ENCODE peak calls at places on chromosomes 2 and 18, in five cellular contexts. B, Z, X, Y and V are unnamed samples.

GRCh38 chr2:190841707-190842505 is 38.7 kb upstream of the GLS start:
- DNase-seq in X (no peak), Y (no peak), B (no peak), Z (no peak), V (no peak)

GRCh38 chr2:224085811-224086210 is 46.7 kb upstream of the SERPINE2 start:
- DNase-seq in Z (no peak), Y (no peak), B (no peak), X (no peak), V (peak)

GRCh38 chr2:16552202-16552601 is 113.4 kb downstream of the CYRIA start:
- DNase-seq in B (no peak), Z (no peak), Y (no peak), X (no peak), V (no peak)

GRCh38 chr2:132814651-132815050 is 144.6 kb upstream of the LYPD1 start:
- DNase-seq in Y (no peak), Z (no peak), X (no peak), B (no peak), V (no peak)

GRCh38 chr2:217654173-217654572 is 348.6 kb downstream of the TNS1 start:
- DNase-seq in X (no peak), Z (no peak), B (no peak), Y (no peak), V (no peak)

GRCh38 chr2:148756292-148756975 is 111.9 kb downstream of the EPC2 start:
- DNase-seq in Z (peak), B (no peak), Y (peak), X (peak), V (no peak)

GRCh38 chr2:23806201-23806600 is 120.7 kb downstream of the ATAD2B start:
- DNase-seq in X (no peak), Y (no peak), Z (no peak), B (no peak), V (no peak)

GRCh38 chr2:70656421-70657010 is 102.9 kb upstream of the TGFA start:
- DNase-seq in X (no peak), Z (no peak), B (peak), Y (no peak), V (no peak)

GRCh38 chr2:27753744-27754588 is 17.6 kb upstream of the MRPL33 start:
- DNase-seq in B (no peak), Z (no peak), Y (peak), X (no peak), V (no peak)

GRCh38 chr2:20630967-20631366 is 19.9 kb downstream of the HS1BP3 start:
- DNase-seq in B (no peak), Y (no peak), Z (no peak), X (no peak), V (no peak)

GRCh38 chr2:213122730-213123129 is 28.7 kb downstream of the IKZF2 start:
- DNase-seq in B (no peak), Z (no peak), X (no peak), Y (no peak), V (no peak)

GRCh38 chr2:81225756-81226155 is 921.2 kb upstream of the LRRTM1 start:
- DNase-seq in Y (no peak), B (no peak), Z (no peak), X (no peak), V (no peak)

GRCh38 chr2:140593159-140593558 is 1537.7 kb downstream of the LRP1B start:
- DNase-seq in X (no peak), Y (no peak), Z (no peak), B (no peak), V (no peak)

GRCh38 chr2:18063826-18064485 is 185.5 kb downstream of the KCNS3 start:
- DNase-seq in B (no peak), Y (peak), Z (no peak), X (no peak), V (no peak)

GRCh38 chr18:49018961-49019445 is 68.2 kb upstream of the SMAD7 start:
- DNase-seq in X (no peak), Z (no peak), B (no peak), Y (no peak), V (no peak)

GRCh38 chr2:62042944-62043343 is 137.5 kb downstream of the COMMD1 start:
- DNase-seq in Y (no peak), X (peak), Z (no peak), B (no peak), V (no peak)

GRCh38 chr18:78830161-78830560 is 149.5 kb upstream of the SALL3 start:
- DNase-seq in Y (no peak), Z (no peak), B (no peak), X (no peak), V (no peak)

GRCh38 chr2:121530210-121530562 is 494 bp upstream of the RNU4ATAC start:
- DNase-seq in X (peak), Z (no peak), B (peak), Y (peak), V (no peak)

GRCh38 chr2:176821350-176821749 is 391.2 kb upstream of the HNRNPA3 start:
- DNase-seq in Z (no peak), X (no peak), B (no peak), Y (no peak), V (no peak)
- TF ChIP-seq CTCF in Z (no peak), X (no peak), B (no peak), Y (peak), V (no peak)

GRCh38 chr2:218710687-218711549 is at the start of gene TTLL4:
- DNase-seq in Z (peak), B (peak), Y (peak), X (peak), V (peak)
- TF ChIP-seq CTCF in Z (peak), B (peak), Y (peak), X (peak), V (peak)

DNA sequence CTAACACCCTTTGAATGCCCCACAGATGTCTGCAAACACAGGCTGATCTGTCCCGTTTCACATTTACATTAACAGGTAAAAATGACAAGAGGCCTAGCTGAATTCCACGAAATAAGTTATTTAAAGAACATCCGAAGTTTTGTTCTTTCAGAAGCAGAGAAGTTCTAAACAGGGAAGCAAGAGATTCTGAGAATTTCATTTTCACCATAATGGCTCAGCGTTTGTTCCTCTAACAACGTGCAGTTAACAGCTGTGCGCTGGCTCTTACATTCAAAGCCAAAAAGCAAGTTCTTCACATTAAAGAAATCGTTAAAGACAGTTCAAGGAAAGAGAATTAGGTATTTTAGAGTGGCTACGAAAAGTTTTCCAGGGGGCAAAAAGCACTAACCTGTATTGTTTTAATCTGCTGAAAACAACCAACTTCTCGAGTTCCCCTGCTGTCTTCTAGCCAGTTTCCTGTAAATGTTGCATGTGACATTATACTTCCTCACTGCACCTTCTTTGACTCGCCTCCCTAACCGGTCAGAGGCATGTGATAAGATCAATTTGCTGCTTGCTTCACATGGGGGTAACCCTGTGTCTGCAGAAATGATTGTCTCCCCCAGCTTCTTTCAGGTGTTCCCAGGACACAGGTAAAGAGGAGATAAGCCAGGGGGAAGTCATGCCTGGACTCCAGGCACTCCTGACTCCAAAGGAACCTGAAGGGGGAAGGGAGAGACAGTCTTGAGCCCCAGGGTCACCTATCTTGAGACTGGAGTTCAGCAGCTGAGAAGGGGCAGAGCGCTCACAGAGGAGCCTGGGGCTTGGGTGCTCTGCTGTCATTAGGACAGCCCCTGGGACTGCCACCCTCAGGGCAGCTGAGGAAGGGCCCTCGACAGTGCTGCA is 36.8 kb upstream of the WIPF1 start:
- DNase-seq in X (no peak), Z (no peak), Y (peak), B (no peak), V (no peak)
- TF ChIP-seq CTCF in X (no peak), Z (no peak), Y (no peak), B (no peak), V (no peak)

GRCh38 chr2:152120430-152120829 is 21.6 kb upstream of the CACNB4 start:
- DNase-seq in Y (no peak), B (no peak), X (no peak), Z (no peak), V (no peak)

GRCh38 chr2:152115952-152116351 is 17.1 kb upstream of the CACNB4 start:
- DNase-seq in B (no peak), Y (no peak), X (no peak), Z (no peak), V (no peak)
- TF ChIP-seq CTCF in B (no peak), Y (peak), X (peak), Z (no peak), V (peak)

GRCh38 chr2:238945433-238946150 is 97.7 kb downstream of the TWIST2 start:
- DNase-seq in B (peak), Y (peak), X (no peak), Z (no peak), V (no peak)
- TF ChIP-seq CTCF in B (peak), Y (peak), X (peak), Z (peak), V (peak)

GRCh38 chr2:64609229-64609994 is 44.3 kb downstream of the SERTAD2 start:
- DNase-seq in X (no peak), Z (no peak), B (peak), Y (peak), V (no peak)
- TF ChIP-seq CTCF in X (peak), Z (peak), B (no peak), Y (peak), V (no peak)

DNA sequence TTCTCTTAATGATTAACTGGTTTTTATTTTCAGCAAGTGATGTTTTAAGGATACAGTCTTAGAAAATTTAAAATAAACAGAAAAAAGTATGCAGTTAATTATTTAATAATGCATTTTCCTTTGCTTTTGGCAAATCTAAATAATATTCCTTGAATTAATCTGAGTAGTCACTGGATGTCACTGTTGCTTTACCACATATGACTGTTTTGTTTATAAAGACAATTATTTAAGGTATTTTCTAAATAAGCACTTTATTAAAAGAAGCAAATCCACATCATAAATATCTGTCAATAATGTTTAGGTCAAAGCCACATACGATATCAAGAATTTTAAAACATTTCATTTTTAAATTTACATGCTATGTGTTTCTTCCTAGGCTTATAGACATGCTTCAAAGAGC is 40.6 kb upstream of the TFPI start:
- DNase-seq in X (no peak), Y (no peak), B (no peak), Z (no peak), V (no peak)
- TF ChIP-seq CTCF in X (peak), Y (no peak), B (no peak), Z (no peak), V (no peak)

GRCh38 chr2:8544168-8544785 is 137.6 kb upstream of the ID2 start:
- DNase-seq in B (peak), Y (no peak), X (no peak), Z (no peak), V (no peak)

GRCh38 chr2:8546319-8547283 is 135.3 kb upstream of the ID2 start:
- DNase-seq in X (no peak), Z (no peak), B (peak), Y (no peak), V (no peak)

GRCh38 chr2:8545676-8546318 is 136.1 kb upstream of the ID2 start:
- DNase-seq in X (no peak), Y (no peak), Z (no peak), B (peak), V (no peak)

GRCh38 chr2:8543412-8544167 is 138.3 kb upstream of the ID2 start:
- DNase-seq in Z (peak), Y (peak), B (peak), X (no peak), V (no peak)

DNA sequence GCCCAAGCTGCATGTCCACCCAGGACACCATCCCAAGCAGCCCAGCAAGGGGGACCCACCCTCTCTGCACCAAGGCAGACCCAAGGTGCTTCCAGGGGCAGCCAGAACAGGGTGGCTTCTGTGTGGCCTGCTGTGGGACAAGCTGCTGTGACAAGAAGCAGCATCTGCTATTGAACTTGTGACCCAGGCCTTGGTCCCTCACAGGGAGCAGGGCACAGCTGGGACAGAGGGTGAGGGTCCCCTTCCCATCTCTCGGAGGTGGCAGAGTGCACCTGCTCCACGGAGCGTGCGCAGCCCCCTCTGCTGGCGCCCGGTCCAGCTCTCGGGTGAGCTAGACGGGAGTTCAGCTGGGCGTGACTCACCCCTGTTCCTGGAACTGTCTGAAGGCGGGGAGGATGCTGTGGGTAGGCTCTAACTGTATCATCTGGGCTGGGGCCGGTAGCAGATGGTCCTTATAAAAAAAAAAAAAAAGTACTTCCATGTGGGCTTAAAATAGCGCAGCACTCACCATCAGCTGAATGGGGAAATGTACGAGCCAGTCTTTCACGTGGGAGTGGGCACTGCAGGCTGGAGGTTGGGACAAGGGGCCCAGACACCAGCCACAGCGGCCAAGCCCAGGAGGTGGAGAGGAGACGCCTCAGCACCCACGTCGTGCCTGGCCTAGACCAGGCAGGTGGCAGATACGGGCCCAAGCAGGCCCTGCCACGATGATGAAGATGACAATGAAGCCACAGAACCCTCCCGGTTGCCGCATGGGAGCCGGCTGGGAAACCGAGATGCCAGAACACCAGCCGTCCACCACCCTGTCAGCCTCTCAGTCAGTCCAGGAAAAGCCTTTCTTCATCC is 136.8 kb upstream of the ID2 start:
- DNase-seq in Z (peak), Y (peak), X (no peak), B (peak), V (no peak)
- TF ChIP-seq CTCF in Z (peak), Y (peak), X (peak), B (no peak), V (peak)

DNA sequence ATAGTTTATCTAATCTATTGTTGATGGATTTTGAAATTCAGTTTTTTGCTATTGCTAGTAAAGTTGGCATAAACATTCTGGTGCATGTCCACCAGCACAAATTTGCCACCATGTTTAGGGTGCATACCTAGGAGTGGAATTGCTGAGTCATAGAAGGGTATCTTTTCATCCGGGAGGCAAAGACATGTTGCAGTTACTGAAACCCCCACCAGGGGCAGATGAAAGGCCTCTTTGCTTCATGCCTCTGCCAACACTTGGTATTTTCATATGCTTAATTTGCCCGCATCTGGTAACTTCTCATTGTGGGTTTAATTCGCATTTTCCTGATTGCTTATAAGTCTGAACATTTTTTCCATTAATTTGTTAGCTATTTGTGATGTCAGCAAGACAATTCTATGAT is 8.2 kb downstream of the DCC start:
- DNase-seq in Y (no peak), X (peak), B (no peak), Z (no peak), V (no peak)
- TF ChIP-seq CTCF in Y (no peak), X (peak), B (no peak), Z (peak), V (peak)